ENCODE peak calls at places on chromosome 5, in seven cellular contexts. One of them, this sample, is unnamed.

GRCh38 chr5:132812123-132812948 is 766 bp upstream of the SOWAHA start:
- DNase-seq in H9: no peak
- DNase-seq in cardiac fibroblast: no peak
- DNase-seq in bronchial epithelial cell: no peak
- DNase-seq in choroid plexus epithelial cell: no peak
- DNase-seq in H1: no peak
- DNase-seq in upper lobe of right lung: no peak
- DNase-seq in this sample: no peak

GRCh38 chr5:127813633-127814171 is 110.5 kb downstream of the CCDC192 start:
- DNase-seq in upper lobe of right lung: no peak
- DNase-seq in choroid plexus epithelial cell: peak; percentile 90
- DNase-seq in bronchial epithelial cell: peak; percentile 92
- DNase-seq in H9: no peak
- DNase-seq in cardiac fibroblast: peak; percentile 70
- DNase-seq in H1: no peak
- DNase-seq in this sample: no peak

GRCh38 chr5:168422431-168422830 is 63.8 kb upstream of the RARS1 start:
- DNase-seq in H1: no peak
- DNase-seq in cardiac fibroblast: no peak
- DNase-seq in bronchial epithelial cell: peak; percentile 26
- DNase-seq in H9: no peak
- DNase-seq in choroid plexus epithelial cell: peak; percentile 40
- DNase-seq in upper lobe of right lung: no peak
- DNase-seq in this sample: no peak

GRCh38 chr5:34620185-34620584 is 35.9 kb upstream of the RAI14 start:
- DNase-seq in H1: no peak
- DNase-seq in bronchial epithelial cell: no peak
- DNase-seq in cardiac fibroblast: no peak
- DNase-seq in H9: no peak
- DNase-seq in choroid plexus epithelial cell: no peak
- DNase-seq in upper lobe of right lung: no peak
- DNase-seq in this sample: no peak

GRCh38 chr5:83563631-83564030 is 92.1 kb downstream of the VCAN start:
- DNase-seq in H1: no peak
- DNase-seq in choroid plexus epithelial cell: peak; percentile 45
- DNase-seq in upper lobe of right lung: no peak
- DNase-seq in cardiac fibroblast: no peak
- DNase-seq in H9: no peak
- DNase-seq in bronchial epithelial cell: peak; percentile 63
- DNase-seq in this sample: no peak

GRCh38 chr5:73955447-73955846 is 329.5 kb downstream of the ARHGEF28 start:
- DNase-seq in H9: no peak
- DNase-seq in choroid plexus epithelial cell: no peak
- DNase-seq in cardiac fibroblast: no peak
- DNase-seq in H1: no peak
- DNase-seq in bronchial epithelial cell: no peak
- DNase-seq in upper lobe of right lung: no peak
- DNase-seq in this sample: no peak

GRCh38 chr5:92704590-92704989 is 876.4 kb downstream of the NR2F1-AS1 start:
- DNase-seq in upper lobe of right lung: no peak
- DNase-seq in cardiac fibroblast: no peak
- DNase-seq in H9: no peak
- DNase-seq in bronchial epithelial cell: no peak
- DNase-seq in H1: no peak
- DNase-seq in choroid plexus epithelial cell: no peak
- DNase-seq in this sample: no peak

GRCh38 chr5:122534829-122535228 is 222.8 kb downstream of the SNCAIP start:
- DNase-seq in cardiac fibroblast: no peak
- DNase-seq in H9: no peak
- DNase-seq in choroid plexus epithelial cell: no peak
- DNase-seq in H1: no peak
- DNase-seq in bronchial epithelial cell: no peak
- DNase-seq in upper lobe of right lung: no peak
- DNase-seq in this sample: no peak

GRCh38 chr5:15008476-15008875 is 136.9 kb upstream of the ANKH start:
- DNase-seq in cardiac fibroblast: peak; percentile 96
- DNase-seq in choroid plexus epithelial cell: peak; percentile 99
- DNase-seq in H9: peak; percentile 52
- DNase-seq in upper lobe of right lung: peak; percentile 92
- DNase-seq in bronchial epithelial cell: peak; percentile 98
- DNase-seq in H1: no peak
- DNase-seq in this sample: peak; percentile 96

GRCh38 chr5:173968154-173968553 is 20.8 kb upstream of the C5orf47 start:
- DNase-seq in cardiac fibroblast: no peak
- DNase-seq in H9: peak; percentile 60
- DNase-seq in H1: peak; percentile 61
- DNase-seq in upper lobe of right lung: no peak
- DNase-seq in bronchial epithelial cell: no peak
- DNase-seq in choroid plexus epithelial cell: no peak
- DNase-seq in this sample: no peak

GRCh38 chr5:138953370-138954256 is 78.5 kb upstream of the LRRTM2 start:
- DNase-seq in H1: no peak
- DNase-seq in cardiac fibroblast: peak; percentile 86
- DNase-seq in H9: no peak
- DNase-seq in choroid plexus epithelial cell: peak; percentile 70
- DNase-seq in upper lobe of right lung: peak; percentile 88
- DNase-seq in bronchial epithelial cell: peak; percentile 48
- DNase-seq in this sample: peak; percentile 96

GRCh38 chr5:87022415-87022814 is 245.3 kb upstream of the RASA1 start:
- DNase-seq in H9: no peak
- DNase-seq in choroid plexus epithelial cell: no peak
- DNase-seq in H1: no peak
- DNase-seq in cardiac fibroblast: no peak
- DNase-seq in upper lobe of right lung: no peak
- DNase-seq in bronchial epithelial cell: no peak
- DNase-seq in this sample: no peak

GRCh38 chr5:156475831-156476551 is 149.0 kb downstream of the SGCD start:
- DNase-seq in H1: no peak
- DNase-seq in H9: peak; percentile 43
- DNase-seq in bronchial epithelial cell: peak; percentile 79
- DNase-seq in upper lobe of right lung: no peak
- DNase-seq in cardiac fibroblast: peak; percentile 88
- DNase-seq in choroid plexus epithelial cell: peak; percentile 78
- DNase-seq in this sample: peak; percentile 84

GRCh38 chr5:81525690-81526089 is 131.8 kb upstream of the ACOT12 start:
- DNase-seq in H1: no peak
- DNase-seq in bronchial epithelial cell: peak; percentile 27
- DNase-seq in H9: no peak
- DNase-seq in upper lobe of right lung: no peak
- DNase-seq in choroid plexus epithelial cell: peak; percentile 54
- DNase-seq in cardiac fibroblast: peak; percentile 20
- DNase-seq in this sample: no peak

GRCh38 chr5:167763772-167764171 is 527.7 kb upstream of the WWC1 start:
- DNase-seq in H9: no peak
- DNase-seq in upper lobe of right lung: no peak
- DNase-seq in H1: no peak
- DNase-seq in choroid plexus epithelial cell: no peak
- DNase-seq in bronchial epithelial cell: peak; percentile 96
- DNase-seq in cardiac fibroblast: peak; percentile 54
- DNase-seq in this sample: no peak

GRCh38 chr5:170315154-170315553 is 17.6 kb upstream of the LCP2 start:
- DNase-seq in upper lobe of right lung: no peak
- DNase-seq in H9: no peak
- DNase-seq in bronchial epithelial cell: no peak
- DNase-seq in H1: no peak
- DNase-seq in choroid plexus epithelial cell: peak; percentile 51
- DNase-seq in cardiac fibroblast: peak; percentile 60
- DNase-seq in this sample: peak; percentile 94

GRCh38 chr5:80655231-80655784 is 525 bp upstream of the DHFR start:
- DNase-seq in H9: no peak
- DNase-seq in H1: no peak
- DNase-seq in cardiac fibroblast: no peak
- DNase-seq in bronchial epithelial cell: peak; percentile 51
- DNase-seq in upper lobe of right lung: no peak
- DNase-seq in choroid plexus epithelial cell: no peak
- DNase-seq in this sample: no peak

GRCh38 chr5:69416180-69416579 is 1.3 kb downstream of the MARVELD2 start:
- DNase-seq in upper lobe of right lung: no peak
- DNase-seq in cardiac fibroblast: no peak
- DNase-seq in H9: peak; percentile 30
- DNase-seq in bronchial epithelial cell: peak; percentile 3
- DNase-seq in H1: peak; percentile 47
- DNase-seq in choroid plexus epithelial cell: no peak
- DNase-seq in this sample: no peak

GRCh38 chr5:39578887-39579497 is 154.2 kb upstream of the DAB2 start:
- DNase-seq in cardiac fibroblast: peak; percentile 63
- DNase-seq in bronchial epithelial cell: peak; percentile 34
- DNase-seq in upper lobe of right lung: no peak
- DNase-seq in H9: no peak
- DNase-seq in H1: no peak
- DNase-seq in choroid plexus epithelial cell: peak; percentile 68
- DNase-seq in this sample: no peak

GRCh38 chr5:54093081-54093492 is 217.3 kb downstream of the ARL15 start:
- DNase-seq in upper lobe of right lung: no peak
- DNase-seq in choroid plexus epithelial cell: no peak
- DNase-seq in cardiac fibroblast: no peak
- DNase-seq in bronchial epithelial cell: peak; percentile 71
- DNase-seq in H1: no peak
- DNase-seq in H9: no peak
- DNase-seq in this sample: no peak

GRCh38 chr5:107539726-107540330 is 130.9 kb downstream of the EFNA5 start:
- DNase-seq in H9: no peak
- DNase-seq in bronchial epithelial cell: no peak
- DNase-seq in cardiac fibroblast: no peak
- DNase-seq in choroid plexus epithelial cell: no peak
- DNase-seq in upper lobe of right lung: no peak
- DNase-seq in H1: no peak
- DNase-seq in this sample: no peak

GRCh38 chr5:62938927-62939326 is 360.3 kb downstream of the LRRC70 start:
- DNase-seq in upper lobe of right lung: no peak
- DNase-seq in H1: no peak
- DNase-seq in choroid plexus epithelial cell: peak; percentile 57
- DNase-seq in H9: peak; percentile 33
- DNase-seq in bronchial epithelial cell: no peak
- DNase-seq in cardiac fibroblast: peak; percentile 20
- DNase-seq in this sample: no peak

GRCh38 chr5:132436936-132437335 is 53.6 kb downstream of the IRF1 start:
- DNase-seq in cardiac fibroblast: no peak
- DNase-seq in H1: no peak
- DNase-seq in H9: no peak
- DNase-seq in choroid plexus epithelial cell: no peak
- DNase-seq in bronchial epithelial cell: no peak
- DNase-seq in upper lobe of right lung: no peak
- DNase-seq in this sample: no peak

DNA sequence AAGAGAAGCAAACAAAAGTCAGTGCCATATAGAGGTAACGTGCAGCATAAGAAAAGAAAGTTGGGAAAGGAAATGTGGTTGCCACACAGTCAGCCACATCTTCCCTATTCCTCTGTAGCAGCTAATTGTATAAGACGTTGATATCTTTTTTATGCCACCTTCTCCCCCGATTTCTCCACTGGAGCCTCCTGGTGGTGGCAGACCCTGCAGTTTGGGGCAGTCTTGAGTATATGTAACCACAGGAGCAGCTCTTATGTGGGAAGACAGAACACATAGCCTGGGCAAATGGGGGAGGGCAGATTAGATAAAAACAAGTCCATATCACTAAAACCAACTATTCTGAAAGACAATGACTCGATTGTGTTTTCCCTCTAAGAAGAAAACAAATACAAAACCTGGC is 99.7 kb downstream of the PLCXD3 start:
- DNase-seq in upper lobe of right lung: no peak
- DNase-seq in choroid plexus epithelial cell: no peak
- DNase-seq in H9: peak; percentile 42
- DNase-seq in bronchial epithelial cell: no peak
- DNase-seq in H1: no peak
- DNase-seq in cardiac fibroblast: no peak
- DNase-seq in this sample: no peak
- TF ChIP-seq CTCF in upper lobe of right lung: no peak
- TF ChIP-seq CTCF in choroid plexus epithelial cell: peak; percentile 8
- TF ChIP-seq CTCF in H9: peak; percentile 56
- TF ChIP-seq CTCF in bronchial epithelial cell: no peak
- TF ChIP-seq CTCF in H1: peak; percentile 32
- TF ChIP-seq CTCF in cardiac fibroblast: no peak
- TF ChIP-seq CTCF in this sample: no peak

DNA sequence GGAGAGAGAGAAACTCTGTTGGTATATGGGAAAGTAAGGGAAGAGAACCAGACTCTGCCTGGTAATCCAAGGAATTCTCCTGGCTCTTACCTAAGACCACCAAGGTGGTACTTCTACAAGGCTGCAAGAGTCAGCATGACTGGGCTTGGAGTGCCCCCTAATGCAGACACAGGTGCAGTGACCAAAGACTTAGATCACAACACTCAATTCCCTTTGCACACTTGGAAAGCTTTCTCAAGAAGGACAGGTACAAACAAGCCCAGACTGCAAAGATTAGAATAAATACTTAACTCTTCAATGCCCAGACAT is 25.2 kb downstream of the UGT3A2 start:
- DNase-seq in bronchial epithelial cell: no peak
- DNase-seq in choroid plexus epithelial cell: no peak
- DNase-seq in H1: no peak
- DNase-seq in upper lobe of right lung: no peak
- DNase-seq in H9: peak; percentile 46
- DNase-seq in cardiac fibroblast: no peak
- DNase-seq in this sample: no peak
- TF ChIP-seq CTCF in bronchial epithelial cell: no peak
- TF ChIP-seq CTCF in choroid plexus epithelial cell: no peak
- TF ChIP-seq CTCF in H1: peak; percentile 47
- TF ChIP-seq CTCF in upper lobe of right lung: no peak
- TF ChIP-seq CTCF in H9: peak; percentile 69
- TF ChIP-seq CTCF in cardiac fibroblast: no peak
- TF ChIP-seq CTCF in this sample: no peak

GRCh38 chr5:2015116-2015848 is 132.6 kb upstream of the IRX4 start:
- DNase-seq in H1: peak; percentile 45
- DNase-seq in cardiac fibroblast: no peak
- DNase-seq in upper lobe of right lung: no peak
- DNase-seq in H9: no peak
- DNase-seq in choroid plexus epithelial cell: no peak
- DNase-seq in bronchial epithelial cell: no peak
- DNase-seq in this sample: no peak
- TF ChIP-seq CTCF in H1: peak; percentile 43
- TF ChIP-seq CTCF in cardiac fibroblast: no peak
- TF ChIP-seq CTCF in upper lobe of right lung: no peak
- TF ChIP-seq CTCF in H9: peak; percentile 64
- TF ChIP-seq CTCF in choroid plexus epithelial cell: no peak
- TF ChIP-seq CTCF in bronchial epithelial cell: no peak
- TF ChIP-seq CTCF in this sample: no peak

DNA sequence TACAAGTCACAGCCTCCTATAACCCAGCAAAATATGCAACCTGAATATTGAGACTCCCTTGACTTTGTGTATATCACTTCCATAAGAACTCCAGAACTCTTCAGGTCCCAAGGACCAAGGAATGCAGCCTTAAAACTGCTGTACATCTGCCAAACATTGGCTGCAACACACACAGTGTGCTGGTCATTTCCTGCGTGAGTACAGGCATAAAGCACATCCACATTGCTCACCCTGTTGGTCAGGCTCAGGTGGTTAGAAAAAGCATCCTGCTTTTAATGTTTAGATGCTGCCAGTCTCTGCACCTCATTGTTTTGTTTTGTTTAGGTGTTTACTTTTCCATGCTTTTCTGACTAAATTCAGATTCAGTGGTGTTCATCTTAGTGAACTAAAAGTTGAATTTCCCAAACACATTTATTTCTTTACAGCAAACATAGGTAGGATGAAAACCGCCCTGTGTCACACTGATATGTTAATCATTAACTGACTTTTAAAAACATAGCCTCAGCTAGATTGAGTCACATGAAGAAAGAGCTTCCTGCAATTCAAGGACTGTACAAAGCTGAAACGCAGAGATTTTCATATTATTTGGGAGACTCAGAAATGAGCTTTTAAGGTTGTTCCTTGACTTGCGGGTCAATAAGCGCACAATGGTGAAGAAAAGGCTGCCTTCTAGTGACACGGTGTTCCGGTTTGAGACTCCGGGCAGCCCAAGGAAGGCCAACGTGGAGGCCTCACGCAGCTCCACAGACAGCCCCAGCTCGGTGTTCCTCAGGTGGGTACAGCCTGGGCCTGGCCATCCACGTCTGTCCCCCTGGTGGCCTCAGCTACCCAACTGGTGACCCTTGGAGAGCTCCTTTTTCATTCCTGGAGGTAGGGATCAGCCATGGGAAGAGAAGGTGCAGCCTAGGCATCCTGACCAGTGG is 52.2 kb upstream of the GRAMD2B start:
- DNase-seq in H1: no peak
- DNase-seq in choroid plexus epithelial cell: peak; percentile 81
- DNase-seq in bronchial epithelial cell: peak; percentile 86
- DNase-seq in upper lobe of right lung: no peak
- DNase-seq in cardiac fibroblast: peak; percentile 62
- DNase-seq in H9: peak; percentile 51
- DNase-seq in this sample: no peak
- TF ChIP-seq CTCF in H1: peak; percentile 21
- TF ChIP-seq CTCF in choroid plexus epithelial cell: peak; percentile 23
- TF ChIP-seq CTCF in bronchial epithelial cell: peak; percentile 17
- TF ChIP-seq CTCF in upper lobe of right lung: no peak
- TF ChIP-seq CTCF in cardiac fibroblast: no peak
- TF ChIP-seq CTCF in H9: peak; percentile 25
- TF ChIP-seq CTCF in this sample: no peak